ENCODE peak calls at places on chromosomes 13 and 19, in eight cellular contexts. H, S, R, V, O, E, M and Z are unnamed samples.

GRCh38 chr13:102597029-102598015 is 536 bp downstream of the TPP2 start:
- DNase-seq in H (peak; percentile 18), S (peak; percentile 42), R (peak; percentile 45), V (peak; percentile 18), O (no peak), E (peak; percentile 31), M (peak; percentile 60), Z (peak; percentile 6)

GRCh38 chr19:58346961-58347929 is 6.0 kb downstream of the A1BG start:
- DNase-seq in H (peak; percentile 52), S (peak; percentile 89), R (peak; percentile 31), V (peak; percentile 89), O (no peak), E (peak; percentile 81), M (peak; percentile 58), Z (no peak)

GRCh38 chr19:30564551-30565011 is 192.4 kb downstream of the ZNF536 start:
- DNase-seq in H (no peak), S (no peak), R (no peak), V (no peak), O (no peak), E (peak; percentile 55), M (no peak), Z (no peak)

GRCh38 chr13:113976711-113977684 is 3.1 kb upstream of the C13orf46 start:
- DNase-seq in H (peak; percentile 35), S (no peak), R (peak; percentile 74), V (no peak), O (no peak), E (no peak), M (peak; percentile 84), Z (peak; percentile 93)

GRCh38 chr13:91409661-91410060 is 11.2 kb downstream of the GPC5 start:
- DNase-seq in H (no peak), S (no peak), R (no peak), V (no peak), O (no peak), E (no peak), M (no peak), Z (no peak)

GRCh38 chr19:37172368-37173366 is at the start of gene ZNF585A:
- DNase-seq in H (peak; percentile 95), S (peak; percentile 94), R (peak; percentile 97), V (peak; percentile 97), O (peak; percentile 97), E (peak; percentile 99), M (peak; percentile 98), Z (peak; percentile 93)

GRCh38 chr13:102839462-102839861 is 6.4 kb upstream of the ERCC5 start:
- DNase-seq in H (no peak), S (no peak), R (peak; percentile 8), V (no peak), O (no peak), E (no peak), M (peak; percentile 13), Z (no peak)

GRCh38 chr13:102569488-102569887 is 27.3 kb upstream of the TPP2 start:
- DNase-seq in H (no peak), S (no peak), R (peak; percentile 42), V (no peak), O (no peak), E (no peak), M (peak; percentile 65), Z (no peak)

GRCh38 chr13:105050696-105051095 is 1484.8 kb downstream of the EFNB2 start:
- DNase-seq in H (no peak), S (no peak), R (peak; percentile 51), V (no peak), O (no peak), E (no peak), M (peak; percentile 68), Z (no peak)

GRCh38 chr13:54185785-54186184 is 1157.2 kb downstream of the OLFM4 start:
- DNase-seq in H (no peak), S (peak; percentile 73), R (no peak), V (no peak), O (no peak), E (peak; percentile 88), M (no peak), Z (peak; percentile 13)

GRCh38 chr19:47544476-47544875 is 28.5 kb downstream of the ZNF541 start:
- DNase-seq in H (no peak), S (no peak), R (no peak), V (no peak), O (no peak), E (no peak), M (no peak), Z (no peak)

GRCh38 chr19:1274081-1274851 is 1.1 kb upstream of the FAM174C start:
- DNase-seq in H (no peak), S (no peak), R (no peak), V (no peak), O (peak; percentile 75), E (no peak), M (no peak), Z (no peak)

GRCh38 chr19:29277107-29277506 is 64.2 kb upstream of the UQCRFS1 start:
- DNase-seq in H (no peak), S (peak; percentile 46), R (no peak), V (peak; percentile 72), O (no peak), E (peak; percentile 77), M (no peak), Z (no peak)

GRCh38 chr13:67299731-67300130 is 69.6 kb upstream of the PCDH9 start:
- DNase-seq in H (peak; percentile 3), S (no peak), R (peak; percentile 59), V (no peak), O (no peak), E (no peak), M (peak; percentile 66), Z (no peak)

GRCh38 chr19:52638601-52639000 is 446 bp upstream of the ZNF83 start:
- DNase-seq in H (no peak), S (no peak), R (peak; percentile 64), V (no peak), O (peak; percentile 54), E (peak; percentile 40), M (peak; percentile 74), Z (no peak)

DNA sequence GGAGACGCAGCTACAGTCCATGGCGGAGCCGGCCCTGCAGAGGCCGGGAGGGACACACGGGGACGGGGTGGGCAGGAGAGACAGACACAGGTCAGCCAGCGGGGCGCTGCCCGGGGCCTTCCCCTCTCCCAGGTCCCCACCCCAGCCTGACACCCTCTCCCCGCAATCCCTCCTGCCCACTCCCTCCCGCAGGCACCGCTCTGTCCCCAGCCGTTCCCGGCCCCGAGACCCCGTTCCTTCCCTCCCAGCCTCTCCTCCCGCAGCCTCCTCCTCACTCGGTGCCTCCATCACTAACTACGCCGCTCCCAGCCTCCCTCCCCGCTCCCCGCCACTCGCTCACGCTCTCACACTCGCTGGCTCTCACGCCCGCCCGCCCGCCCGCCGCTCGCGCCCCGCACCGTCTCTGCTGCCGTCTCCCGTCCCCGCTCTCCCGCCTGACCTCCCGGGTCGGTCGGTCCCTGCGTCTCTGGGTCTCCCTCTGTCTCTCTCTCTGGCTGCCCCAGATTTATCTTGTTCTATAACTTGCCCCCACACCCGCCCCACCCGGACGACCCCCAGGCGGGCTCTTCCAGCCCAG is 15.3 kb downstream of the ERFL start:
- DNase-seq in H (no peak), S (peak; percentile 51), R (no peak), V (no peak), O (no peak), E (peak; percentile 76), M (no peak), Z (no peak)
- H2AFZ ChIP-seq in H (no peak overlapping the region), S (no peak overlapping the region), R (no peak overlapping the region), V (no peak overlapping the region), O (no peak overlapping the region), E (no peak overlapping the region), M (no peak overlapping the region), Z (no peak overlapping the region)

DNA sequence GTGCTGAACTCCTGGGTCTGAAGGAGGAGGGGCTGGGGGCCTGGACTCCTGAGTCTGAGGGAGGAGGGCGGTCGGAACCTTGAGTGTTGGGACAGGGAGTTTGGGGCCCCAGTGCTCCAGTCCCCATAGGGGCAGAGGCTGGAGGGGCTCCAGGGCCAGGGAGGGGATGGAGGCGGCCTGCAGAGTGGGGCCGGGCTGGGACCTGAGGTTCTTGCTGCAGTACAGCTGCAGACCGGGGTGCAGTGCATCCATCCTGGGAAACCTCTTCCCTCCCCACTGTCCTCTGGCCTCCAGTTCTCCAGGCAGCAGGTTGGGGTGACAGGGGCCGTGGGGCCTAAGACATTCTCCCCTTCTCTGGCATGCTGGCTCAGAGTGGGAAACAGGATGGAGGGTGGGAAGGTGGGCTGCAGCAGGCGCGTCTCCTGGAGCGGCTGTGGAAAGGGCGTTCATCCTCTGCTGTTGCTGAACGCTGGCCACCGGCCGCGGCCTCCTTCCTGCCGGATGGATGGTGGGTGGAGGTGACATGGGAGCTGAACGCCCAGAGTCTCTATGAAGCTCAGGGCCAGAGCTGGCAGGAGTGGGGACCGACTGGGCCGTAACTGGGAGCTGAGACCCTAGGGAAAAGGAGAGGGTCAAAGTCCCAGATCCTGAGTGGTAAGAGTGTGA is 1.6 kb downstream of the BRSK1 start:
- DNase-seq in H (no peak), S (no peak), R (no peak), V (no peak), O (no peak), E (peak; percentile 24), M (peak; percentile 9), Z (no peak)
- H3K27ac ChIP-seq in H (no peak overlapping the region), S (peak overlapping the region; percentile 53), R (no peak overlapping the region), V (peak overlapping the region; percentile 7), O (no peak overlapping the region), E (no peak overlapping the region), M (no peak overlapping the region), Z (no peak overlapping the region)

GRCh38 chr19:38705197-38706019 is 38.9 kb downstream of the CAPN12 start:
- DNase-seq in H (no peak), S (no peak), R (no peak), V (no peak), O (no peak), E (no peak), M (no peak), Z (no peak)

GRCh38 chr19:38706792-38707511 is 37.3 kb downstream of the CAPN12 start:
- DNase-seq in H (no peak), S (no peak), R (no peak), V (no peak), O (no peak), E (peak; percentile 41), M (no peak), Z (peak; percentile 52)

GRCh38 chr19:38708413-38709024 is 35.8 kb downstream of the CAPN12 start:
- DNase-seq in H (no peak), S (no peak), R (no peak), V (no peak), O (no peak), E (no peak), M (no peak), Z (no peak)

GRCh38 chr19:38709119-38709518 is 35.2 kb downstream of the CAPN12 start:
- DNase-seq in H (no peak), S (no peak), R (no peak), V (no peak), O (no peak), E (no peak), M (no peak), Z (no peak)

DNA sequence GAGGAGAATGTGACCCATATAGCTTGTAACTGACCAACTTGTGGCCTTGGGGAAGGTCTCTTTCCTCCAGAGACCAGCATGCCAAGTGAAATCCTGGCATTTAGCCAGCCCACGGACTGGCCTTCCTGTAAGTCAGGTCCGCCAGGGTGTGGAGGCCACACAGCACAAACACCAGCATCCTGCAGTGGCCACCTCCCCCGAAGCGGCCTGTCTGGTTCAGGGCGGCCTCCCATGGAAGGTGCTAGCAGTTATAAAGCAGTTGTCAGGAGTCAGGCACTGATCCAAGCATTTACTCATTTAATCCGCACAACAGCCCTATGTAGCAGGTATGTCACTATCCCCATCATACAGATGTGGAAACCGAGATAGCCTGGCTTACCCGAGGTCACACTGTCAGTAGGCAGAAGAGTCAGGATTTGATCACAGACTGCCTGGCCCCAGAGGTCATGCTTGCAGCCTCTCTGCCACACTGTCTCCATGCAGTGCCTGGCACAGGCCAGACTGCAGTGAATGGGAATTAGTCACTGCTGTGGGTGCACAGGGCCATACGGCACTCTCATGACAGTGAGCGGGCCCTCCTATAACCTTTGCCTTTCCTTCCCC is 36.7 kb downstream of the CAPN12 start:
- DNase-seq in H (no peak), S (no peak), R (no peak), V (no peak), O (no peak), E (no peak), M (peak; percentile 65), Z (peak; percentile 69)
- H3K4me1 ChIP-seq in H (peaks cover 59% of the 10 kb centered on the region), S (no peaks in the 10 kb centered on the region), R (peaks cover 57% of the 10 kb centered on the region), V (no peaks in the 10 kb centered on the region), O (peaks cover 23% of the 10 kb centered on the region), E (no peaks in the 10 kb centered on the region), M (peaks cover 43% of the 10 kb centered on the region), Z (peaks cover 26% of the 10 kb centered on the region)

GRCh38 chr13:41058229-41059070 is 2.9 kb upstream of the WBP4 start:
- DNase-seq in H (no peak), S (no peak), R (no peak), V (no peak), O (peak; percentile 25), E (no peak), M (peak; percentile 37), Z (no peak)
- H2AFZ ChIP-seq in H (no peak overlapping the region), S (no peak overlapping the region), R (no peak overlapping the region), V (no peak overlapping the region), O (no peak overlapping the region), E (no peak overlapping the region), M (no peak overlapping the region), Z (no peak overlapping the region)